ENCODE peak calls at places on chromosome 12, in five cellular contexts. One of them, this sample, is unnamed.

GRCh38 chr12:56103066-56103711 is 1.2 kb upstream of the PA2G4 start:
- DNase-seq in suprapubic skin: no peak
- DNase-seq in NCI-H1105: no peak
- DNase-seq in transverse colon: no peak
- DNase-seq in SW480: no peak
- DNase-seq in this sample: no peak

GRCh38 chr12:131455581-131456110 is 255.2 kb upstream of the SFSWAP start:
- DNase-seq in suprapubic skin: no peak
- DNase-seq in SW480: no peak
- DNase-seq in transverse colon: no peak
- DNase-seq in NCI-H1105: no peak
- DNase-seq in this sample: no peak

GRCh38 chr12:12482150-12482761 is 80.4 kb downstream of the DUSP16 start:
- DNase-seq in SW480: no peak
- DNase-seq in suprapubic skin: no peak
- DNase-seq in NCI-H1105: no peak
- DNase-seq in transverse colon: no peak
- DNase-seq in this sample: no peak

GRCh38 chr12:104669851-104670337 is 213.1 kb downstream of the CHST11 start:
- DNase-seq in NCI-H1105: no peak
- DNase-seq in transverse colon: peak; percentile 57
- DNase-seq in SW480: no peak
- DNase-seq in suprapubic skin: no peak
- DNase-seq in this sample: peak; percentile 73

GRCh38 chr12:111434680-111435338 is 29.1 kb downstream of the SH2B3 start:
- DNase-seq in suprapubic skin: peak; percentile 80
- DNase-seq in NCI-H1105: no peak
- DNase-seq in SW480: peak; percentile 22
- DNase-seq in transverse colon: peak; percentile 74
- DNase-seq in this sample: no peak

GRCh38 chr12:124588689-124589318 is 21.4 kb upstream of the NCOR2 start:
- DNase-seq in transverse colon: no peak
- DNase-seq in SW480: peak; percentile 59
- DNase-seq in suprapubic skin: no peak
- DNase-seq in NCI-H1105: no peak
- DNase-seq in this sample: no peak

GRCh38 chr12:90682398-90682797 is 272.6 kb downstream of the CCER1 start:
- DNase-seq in SW480: no peak
- DNase-seq in NCI-H1105: no peak
- DNase-seq in suprapubic skin: no peak
- DNase-seq in transverse colon: no peak
- DNase-seq in this sample: no peak

GRCh38 chr12:90940872-90941499 is 14.0 kb downstream of the CCER1 start:
- DNase-seq in suprapubic skin: no peak
- DNase-seq in transverse colon: no peak
- DNase-seq in SW480: peak; percentile 64
- DNase-seq in NCI-H1105: peak; percentile 49
- DNase-seq in this sample: no peak

GRCh38 chr12:43711348-43711747 is 47.2 kb downstream of the PUS7L start:
- DNase-seq in suprapubic skin: no peak
- DNase-seq in SW480: no peak
- DNase-seq in transverse colon: no peak
- DNase-seq in NCI-H1105: no peak
- DNase-seq in this sample: no peak

GRCh38 chr12:126355346-126355745 is 1290.1 kb downstream of the AACS start:
- DNase-seq in transverse colon: no peak
- DNase-seq in SW480: no peak
- DNase-seq in suprapubic skin: no peak
- DNase-seq in NCI-H1105: no peak
- DNase-seq in this sample: no peak

This sample was measured in mesenteric fat pad.